ENCODE peak calls at places on chromosomes 2 and 18, in seven cellular contexts. G is astrocyte of the spinal cord, E is foreskin fibroblast, A is HFF-Myc, H is A673, Z is A549, R is adrenal gland. D is an unnamed sample.

GRCh38 chr18:48994044-48994651 is 43.4 kb upstream of the SMAD7 start:
- DNase-seq in G (peak), E (peak), A (no peak), H (no peak), Z (peak), R (no peak), D (peak)

GRCh38 chr18:22563098-22563707 is 145.5 kb upstream of the CTAGE1 start:
- DNase-seq in G (peak), E (peak), A (peak), H (peak), Z (peak), R (peak), D (peak)

GRCh38 chr2:73614105-73614504 is 28.1 kb downstream of the NAT8 start:
- DNase-seq in G (no peak), E (no peak), A (no peak), H (no peak), Z (no peak), R (no peak), D (no peak)

GRCh38 chr18:79912994-79913831 is 38.2 kb downstream of the SLC66A2 start:
- DNase-seq in G (no peak), E (no peak), A (no peak), H (no peak), Z (no peak), R (no peak), D (no peak)

GRCh38 chr18:54871231-54871630 is 43.0 kb downstream of the RAB27B start:
- DNase-seq in G (no peak), E (no peak), A (no peak), H (no peak), Z (no peak), R (no peak), D (no peak)

GRCh38 chr2:191180712-191181111 is 29.9 kb upstream of the STAT4 start:
- DNase-seq in G (peak), E (peak), A (no peak), H (no peak), Z (no peak), R (no peak), D (no peak)

GRCh38 chr2:188701836-188702235 is 272.3 kb upstream of the COL3A1 start:
- DNase-seq in G (peak), E (no peak), A (no peak), H (peak), Z (peak), R (no peak), D (no peak)

GRCh38 chr2:170554278-170554955 is 160.7 kb upstream of the SP5 start:
- DNase-seq in G (peak), E (peak), A (peak), H (no peak), Z (no peak), R (peak), D (peak)

GRCh38 chr2:46844034-46844433 is 71.6 kb downstream of the MCFD2 start:
- DNase-seq in G (no peak), E (no peak), A (no peak), H (no peak), Z (no peak), R (no peak), D (no peak)

GRCh38 chr18:35045121-35045520 is 3.9 kb downstream of the MAPRE2 start:
- DNase-seq in G (no peak), E (no peak), A (peak), H (peak), Z (no peak), R (no peak), D (no peak)
- H3K4me3 ChIP-seq in G (no peak), E (peak), A (peak), H (no peak), Z (no peak), R (no peak), D (no peak)

GRCh38 chr18:4134691-4135090 is 320.4 kb downstream of the DLGAP1 start:
- DNase-seq in G (no peak), E (no peak), A (no peak), H (peak), Z (no peak), R (no peak), D (no peak)

GRCh38 chr18:4125246-4125938 is 329.7 kb downstream of the DLGAP1 start:
- DNase-seq in G (peak), E (no peak), A (no peak), H (peak), Z (no peak), R (no peak), D (no peak)

GRCh38 chr18:4126939-4127338 is 328.2 kb downstream of the DLGAP1 start:
- DNase-seq in G (no peak), E (no peak), A (no peak), H (no peak), Z (no peak), R (no peak), D (no peak)

GRCh38 chr18:4125939-4126250 is 329.2 kb downstream of the DLGAP1 start:
- DNase-seq in G (no peak), E (no peak), A (no peak), H (no peak), Z (no peak), R (no peak), D (no peak)

DNA sequence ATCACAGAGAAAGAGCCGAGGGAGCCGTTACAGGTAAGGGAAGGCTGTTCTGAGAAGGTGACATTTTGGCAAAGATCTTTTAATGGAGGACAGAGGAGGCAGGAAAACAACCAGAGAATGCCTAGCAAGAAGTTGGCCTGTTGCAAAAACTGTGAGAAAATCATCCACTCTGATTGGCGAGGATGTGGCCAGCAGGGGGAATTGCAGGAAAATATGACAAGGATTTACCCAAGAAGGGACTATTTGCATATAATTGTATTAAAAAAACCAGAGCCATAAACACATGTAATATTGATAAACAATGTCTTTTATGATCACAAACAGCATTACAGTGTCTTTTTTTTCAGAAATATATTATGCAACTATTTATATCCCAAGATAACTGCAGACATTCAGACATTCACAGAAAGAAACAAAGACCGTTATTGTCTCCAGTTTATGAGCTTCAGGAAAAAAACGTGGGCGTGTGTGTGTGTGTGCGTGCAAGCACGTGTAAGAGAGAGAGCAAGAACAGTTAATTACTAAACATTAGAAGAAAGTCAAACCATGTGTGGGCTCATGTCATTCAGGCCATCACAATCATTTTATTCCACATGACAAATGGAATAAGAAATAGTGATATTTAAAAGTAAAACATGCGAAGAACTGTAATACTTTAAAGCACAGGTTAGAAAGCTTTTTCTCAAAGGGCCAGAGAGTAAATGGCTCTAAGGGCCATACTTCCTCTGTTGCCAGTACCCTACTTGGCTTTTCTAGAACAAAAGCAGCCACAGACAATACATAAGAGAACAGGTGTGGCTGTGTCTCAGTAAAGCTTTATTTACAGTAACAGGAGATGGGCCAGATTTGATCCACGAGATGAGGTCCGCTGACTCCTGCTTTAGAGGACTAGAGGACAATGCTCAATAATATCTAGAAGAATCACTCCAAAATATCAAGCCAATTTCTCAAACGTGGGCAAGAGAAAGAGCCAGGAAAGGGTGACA is 324.1 kb downstream of the DLGAP1 start:
- DNase-seq in G (no peak), E (no peak), A (no peak), H (peak), Z (no peak), R (no peak), D (no peak)
- TF ChIP-seq CTCF in G (no peak), E (no peak), A (no peak), H (peak), Z (no peak), R (peak), D (no peak)

DNA sequence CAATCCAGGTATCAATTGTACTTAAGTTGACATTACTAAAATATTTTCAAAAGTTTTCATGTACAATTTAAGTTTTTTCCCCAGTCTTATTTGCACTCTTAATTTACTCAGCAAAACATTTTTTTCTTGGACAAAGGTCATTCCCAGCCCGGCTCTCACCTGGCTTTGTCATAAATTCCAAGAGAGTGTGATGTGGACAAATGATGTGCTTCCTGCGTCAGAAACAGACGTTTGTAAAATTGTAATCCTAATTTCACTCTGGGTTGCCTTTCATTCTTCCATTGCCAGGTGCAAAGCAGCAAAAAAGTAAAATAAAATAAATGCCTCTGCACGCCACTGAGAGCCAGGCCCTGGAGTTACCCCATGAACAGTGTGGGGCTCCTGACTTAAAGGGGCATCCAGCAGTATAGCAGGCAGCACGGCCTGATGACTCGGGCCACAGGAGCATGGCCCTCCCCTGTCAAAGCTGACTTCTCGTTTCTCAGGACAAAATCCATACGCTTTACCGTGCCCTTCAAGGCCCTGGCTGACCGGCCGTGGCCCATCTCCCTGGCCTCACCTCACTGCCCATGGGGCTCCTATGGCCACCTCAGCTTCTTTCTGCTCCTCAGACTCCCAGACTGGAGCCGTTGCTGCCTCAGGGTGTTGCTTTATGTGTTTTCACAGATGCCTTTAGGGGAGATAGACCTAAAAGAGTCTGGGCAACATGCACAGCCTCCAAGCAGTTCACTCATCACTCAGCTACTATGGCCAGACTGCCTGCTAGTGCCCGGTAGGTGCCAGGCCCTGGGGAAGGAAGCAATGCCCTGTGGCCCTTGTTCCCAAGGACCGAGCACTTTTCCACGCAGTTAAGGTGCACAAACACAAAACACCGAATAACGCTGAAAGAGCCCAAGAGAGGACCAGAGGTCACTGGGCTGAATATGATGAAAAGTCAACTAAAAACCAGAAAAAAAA is 7.6 kb upstream of the TMEM185B start:
- DNase-seq in G (no peak), E (no peak), A (no peak), H (no peak), Z (no peak), R (no peak), D (no peak)
- H3K4me3 ChIP-seq in G (no peak), E (no peak), A (no peak), H (no peak), Z (no peak), R (no peak), D (no peak)

GRCh38 chr2:241859017-241859435 is 332 bp upstream of the PDCD1 start:
- DNase-seq in G (no peak), E (no peak), A (no peak), H (no peak), Z (no peak), R (no peak), D (no peak)

GRCh38 chr2:241860184-241861078 is 1.7 kb upstream of the PDCD1 start:
- DNase-seq in G (no peak), E (no peak), A (no peak), H (no peak), Z (no peak), R (peak), D (no peak)

GRCh38 chr2:241861264-241861663 is 2.6 kb upstream of the PDCD1 start:
- DNase-seq in G (no peak), E (no peak), A (no peak), H (no peak), Z (no peak), R (no peak), D (no peak)

GRCh38 chr2:241858206-241859016 is at the start of gene PDCD1:
- DNase-seq in G (no peak), E (no peak), A (no peak), H (no peak), Z (no peak), R (no peak), D (no peak)

GRCh38 chr2:241859436-241860183 is 916 bp upstream of the PDCD1 start:
- DNase-seq in G (no peak), E (peak), A (no peak), H (peak), Z (no peak), R (no peak), D (no peak)
- TF ChIP-seq CTCF in G (peak), E (peak), A (no peak), H (no peak), Z (no peak), R (peak), D (peak)

DNA sequence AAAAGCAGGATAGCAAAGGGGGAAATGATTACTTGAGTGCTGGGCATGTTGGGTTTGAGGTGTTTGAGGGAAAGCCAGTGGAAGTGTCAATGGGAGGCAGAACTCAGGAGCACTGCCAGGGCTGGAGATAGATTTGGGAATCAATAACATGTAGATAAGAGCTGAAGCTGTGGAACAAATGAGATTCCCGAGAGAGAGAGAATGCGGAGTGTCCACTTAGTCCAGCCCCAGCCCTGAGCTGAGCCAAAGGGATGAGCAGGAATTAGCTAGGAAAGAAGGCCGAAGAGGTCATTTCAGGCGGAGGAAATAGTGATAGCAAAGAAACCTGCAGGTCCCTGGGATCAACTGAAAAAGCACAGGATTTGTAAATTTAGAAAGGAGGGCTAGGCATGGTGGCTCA is 21.2 kb upstream of the YES1 start:
- DNase-seq in G (no peak), E (no peak), A (no peak), H (no peak), Z (no peak), R (no peak), D (no peak)
- H3K4me3 ChIP-seq in G (no peak), E (no peak), A (no peak), H (no peak), Z (no peak), R (no peak), D (no peak)

GRCh38 chr2:118014492-118014824 is 588 bp upstream of the CCDC93 start:
- DNase-seq in G (no peak), E (no peak), A (no peak), H (peak), Z (no peak), R (no peak), D (no peak)

GRCh38 chr2:118013221-118013723 is 598 bp downstream of the CCDC93 start:
- DNase-seq in G (no peak), E (peak), A (no peak), H (peak), Z (no peak), R (peak), D (no peak)

GRCh38 chr2:118012778-118013177 is 1.1 kb downstream of the CCDC93 start:
- DNase-seq in G (no peak), E (no peak), A (no peak), H (no peak), Z (no peak), R (no peak), D (no peak)

GRCh38 chr2:118016911-118017310 is 3.0 kb upstream of the CCDC93 start:
- DNase-seq in G (no peak), E (peak), A (no peak), H (no peak), Z (no peak), R (no peak), D (no peak)

DNA sequence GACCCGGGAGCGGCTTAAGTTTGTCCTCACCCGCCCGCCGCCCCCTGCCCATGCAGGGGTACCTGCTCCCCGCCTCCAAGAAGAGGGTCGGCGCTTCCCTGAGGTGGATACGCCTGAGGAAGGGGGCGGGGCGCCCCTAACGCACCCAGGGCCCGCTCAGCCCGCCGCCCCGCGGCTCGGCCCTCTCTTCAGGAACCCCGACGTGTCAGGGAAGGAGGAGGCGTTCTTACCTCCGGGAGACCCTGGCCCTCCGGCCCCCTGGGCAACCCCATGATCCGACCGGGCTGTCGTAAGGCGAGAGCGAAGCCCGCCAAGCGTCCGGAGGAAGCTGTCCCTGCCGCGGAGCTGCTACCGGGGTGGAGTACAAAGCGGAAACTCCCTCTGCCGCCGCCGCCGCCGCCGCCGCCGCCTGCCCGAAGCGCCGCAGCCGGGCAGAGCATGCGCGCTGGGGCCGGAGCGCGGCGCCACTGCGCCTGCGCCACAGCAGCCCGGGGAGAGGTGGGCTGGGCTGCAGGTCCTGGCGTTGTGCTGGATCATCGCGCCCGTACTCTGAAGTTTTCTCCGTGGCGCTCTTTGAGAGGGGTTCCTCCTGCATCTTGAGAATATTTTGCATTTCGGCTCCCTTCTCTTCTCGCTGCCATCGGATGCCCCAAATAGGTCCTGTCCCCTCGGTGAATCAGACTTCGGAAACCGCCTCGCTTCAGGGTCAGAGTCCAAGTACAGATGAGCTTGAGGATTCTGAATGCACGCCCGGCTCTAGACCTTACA is at the start of gene CCDC93:
- DNase-seq in G (peak), E (peak), A (peak), H (peak), Z (peak), R (peak), D (peak)
- TF ChIP-seq CTCF in G (no peak), E (no peak), A (no peak), H (no peak), Z (no peak), R (no peak), D (no peak)

GRCh38 chr2:216498418-216499413 is at the start of gene RPL37A:
- DNase-seq in G (peak), E (peak), A (peak), H (peak), Z (peak), R (peak), D (peak)

GRCh38 chr2:216497808-216498366 is 757 bp upstream of the RPL37A start:
- DNase-seq in G (no peak), E (no peak), A (no peak), H (no peak), Z (no peak), R (peak), D (no peak)

GRCh38 chr2:216499641-216500218 is 1.1 kb downstream of the RPL37A start:
- DNase-seq in G (no peak), E (no peak), A (no peak), H (no peak), Z (no peak), R (no peak), D (no peak)

GRCh38 chr2:216495656-216496055 is 3.0 kb upstream of the RPL37A start:
- DNase-seq in G (peak), E (no peak), A (no peak), H (no peak), Z (no peak), R (no peak), D (no peak)

GRCh38 chr2:216497382-216497781 is 1.3 kb upstream of the RPL37A start:
- DNase-seq in G (no peak), E (no peak), A (no peak), H (no peak), Z (no peak), R (no peak), D (no peak)
- H3K4me3 ChIP-seq in G (peak), E (peak), A (peak), H (no peak), Z (peak), R (no peak), D (no peak)

DNA sequence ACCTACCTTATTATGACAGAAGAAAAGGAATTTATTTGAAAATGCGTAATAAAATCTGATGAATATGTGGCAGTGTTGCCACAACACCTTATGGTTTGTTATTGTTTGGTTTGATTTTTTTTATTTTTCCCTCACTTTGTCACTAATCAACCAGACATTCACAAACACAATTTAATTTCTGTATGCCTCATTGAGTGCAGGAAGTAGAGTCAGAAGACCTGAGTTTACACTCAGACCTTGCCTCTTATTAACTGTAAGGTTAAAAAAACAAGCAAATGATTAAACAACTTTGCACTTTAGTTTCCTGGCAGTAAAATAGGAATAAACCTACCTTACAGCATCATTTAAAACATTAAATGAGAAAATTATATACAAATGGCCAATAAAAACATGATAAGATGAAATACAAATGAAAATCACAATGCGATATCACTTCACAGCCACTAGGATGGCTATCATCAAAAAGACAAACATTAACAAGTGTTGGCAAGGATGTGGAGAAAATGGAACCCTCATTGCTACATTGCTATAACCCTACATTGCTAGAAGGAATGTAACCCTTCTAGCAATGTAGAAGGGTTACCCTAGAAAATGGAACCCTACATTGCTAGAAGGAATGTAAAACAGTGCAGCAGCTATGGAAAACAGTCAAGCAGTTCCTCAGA is 3.3 kb downstream of the SESTD1 start:
- DNase-seq in G (no peak), E (no peak), A (no peak), H (no peak), Z (no peak), R (no peak), D (no peak)
- TF ChIP-seq CTCF in G (no peak), E (no peak), A (no peak), H (no peak), Z (no peak), R (no peak), D (no peak)

GRCh38 chr18:62828852-62829251 is 113.5 kb downstream of the PHLPP1 start:
- DNase-seq in G (peak), E (no peak), A (no peak), H (no peak), Z (no peak), R (no peak), D (no peak)
- H3K4me3 ChIP-seq in G (no peak), E (no peak), A (no peak), H (no peak), Z (no peak), R (no peak), D (no peak)